ENCODE peak calls at places on chromosomes 2 and 18, in four cellular contexts. Y is testis, I is lower lobe of right lung, Q is uterus. X is an unnamed sample.

GRCh38 chr2:221042926-221043325 is 529.2 kb downstream of the EPHA4 start:
- DNase-seq in Y (peak; percentile 30), I (no peak), Q (no peak), X (no peak)

GRCh38 chr2:95297088-95297487 is at the start of gene KCNIP3:
- DNase-seq in Y (no peak), I (no peak), Q (no peak), X (peak; percentile 70)

GRCh38 chr2:120293991-120294329 is 41.3 kb downstream of the RALB start:
- DNase-seq in Y (no peak), I (no peak), Q (no peak), X (no peak)

GRCh38 chr18:12401881-12402280 is 5.8 kb upstream of the PRELID3A start:
- DNase-seq in Y (no peak), I (no peak), Q (no peak), X (no peak)

GRCh38 chr2:150062416-150062815 is 425.1 kb downstream of the RND3 start:
- DNase-seq in Y (no peak), I (no peak), Q (no peak), X (no peak)

GRCh38 chr18:5527603-5528002 is 16.2 kb downstream of the EPB41L3 start:
- DNase-seq in Y (peak; percentile 41), I (no peak), Q (no peak), X (no peak)

GRCh38 chr2:127737892-127738291 is 36.6 kb downstream of the SFT2D3 start:
- DNase-seq in Y (no peak), I (no peak), Q (no peak), X (no peak)

GRCh38 chr2:21395366-21395765 is 271.6 kb downstream of the TDRD15 start:
- DNase-seq in Y (peak; percentile 25), I (no peak), Q (no peak), X (peak; percentile 55)

GRCh38 chr2:7748717-7749415 is 831.7 kb downstream of the RNF144A start:
- DNase-seq in Y (no peak), I (no peak), Q (no peak), X (no peak)

GRCh38 chr2:205887637-205888036 is 198.3 kb downstream of the INO80D start:
- DNase-seq in Y (no peak), I (no peak), Q (no peak), X (no peak)

GRCh38 chr18:27863780-27864430 is 313.0 kb downstream of the CDH2 start:
- DNase-seq in Y (peak; percentile 35), I (no peak), Q (no peak), X (no peak)

GRCh38 chr2:36544638-36545338 is 53.2 kb downstream of the FEZ2 start:
- DNase-seq in Y (no peak), I (no peak), Q (no peak), X (no peak)
- H3K36me3 ChIP-seq in Y (no peaks in the 10 kb centered on the region), I (peaks cover 90% of the 10 kb centered on the region), Q (no peaks in the 10 kb centered on the region), X (peaks cover 85% of the 10 kb centered on the region)

DNA sequence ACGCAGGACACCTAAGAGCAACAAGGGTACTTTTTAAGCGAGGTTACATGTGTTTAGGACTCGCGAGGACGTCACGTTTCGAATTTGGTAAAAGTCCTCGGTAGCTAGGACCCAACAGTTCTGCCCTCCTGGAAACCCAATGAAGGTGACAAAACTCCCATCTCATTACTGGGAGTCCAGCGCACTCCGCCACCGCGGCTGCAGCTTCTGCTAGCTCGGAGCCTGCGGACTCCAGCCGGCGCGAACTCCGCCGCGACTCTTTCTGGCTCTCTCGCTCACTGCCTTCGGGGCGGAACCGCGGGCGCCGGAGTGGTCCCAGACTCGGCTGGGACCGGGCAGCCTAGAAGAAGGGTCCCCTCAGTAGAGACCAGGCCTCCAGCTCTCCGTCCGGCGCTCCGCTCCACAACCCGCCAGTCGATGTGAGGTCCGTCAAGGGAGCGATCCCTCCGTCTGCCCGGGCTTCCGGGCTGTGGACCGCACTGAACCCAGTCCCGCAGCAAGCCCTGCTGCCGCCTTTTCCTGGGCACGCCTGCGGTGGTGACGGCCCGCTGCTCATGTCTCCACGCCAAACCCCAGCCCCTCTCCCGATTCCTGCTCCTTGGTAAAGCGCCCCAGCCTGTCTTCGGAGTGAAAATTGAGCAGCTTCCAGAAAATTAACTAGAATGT is 3.0 kb upstream of the OSR1 start:
- DNase-seq in Y (peak; percentile 58), I (no peak), Q (no peak), X (peak; percentile 80)
- H3K4me3 ChIP-seq in Y (peak overlapping the region; percentile 38), I (peak overlapping the region; percentile 71), Q (peak overlapping the region; percentile 52), X (peak overlapping the region; percentile 71)

GRCh38 chr18:67508146-67508545 is 8.4 kb downstream of the DSEL start:
- DNase-seq in Y (no peak), I (no peak), Q (no peak), X (no peak)
- H3K36me3 ChIP-seq in Y (no peaks in the 10 kb centered on the region), I (no peaks in the 10 kb centered on the region), Q (no peaks in the 10 kb centered on the region), X (peaks cover 20% of the 10 kb centered on the region)

GRCh38 chr18:62584241-62585120 is 61.7 kb downstream of the ZCCHC2 start:
- DNase-seq in Y (peak; percentile 93), I (peak; percentile 79), Q (peak; percentile 89), X (peak; percentile 96)
- H3K4me3 ChIP-seq in Y (no peak overlapping the region), I (no peak overlapping the region), Q (no peak overlapping the region), X (peak overlapping the region; percentile 67)

GRCh38 chr2:108823286-108823685 is 36.7 kb downstream of the CCDC138 start:
- DNase-seq in Y (no peak), I (no peak), Q (no peak), X (no peak)
- H3K36me3 ChIP-seq in Y (no peaks in the 10 kb centered on the region), I (no peaks in the 10 kb centered on the region), Q (no peaks in the 10 kb centered on the region), X (peaks cover 55% of the 10 kb centered on the region)

GRCh38 chr2:10832228-10832936 is 19.8 kb upstream of the PDIA6 start:
- DNase-seq in Y (peak; percentile 90), I (peak; percentile 87), Q (peak; percentile 60), X (peak; percentile 97)
- H3K4me3 ChIP-seq in Y (no peak overlapping the region), I (no peak overlapping the region), Q (no peak overlapping the region), X (no peak overlapping the region)

DNA sequence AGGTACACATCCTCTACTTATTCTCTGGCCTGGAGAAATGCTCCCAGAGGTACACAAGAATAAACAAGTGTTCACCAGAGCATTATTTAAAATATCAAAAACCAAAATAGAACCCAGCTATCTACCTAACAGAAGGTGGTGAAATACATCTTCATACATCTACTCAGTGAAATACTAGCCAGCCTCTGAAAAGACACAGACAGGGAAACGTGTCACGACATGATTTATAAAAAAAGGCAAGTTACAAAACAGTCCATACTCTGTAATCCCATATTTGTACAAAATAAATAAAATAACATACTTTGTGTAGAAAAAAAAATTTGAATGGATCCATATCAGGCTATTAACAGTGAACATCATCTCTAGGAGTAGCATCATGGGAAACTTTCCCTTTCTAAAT is 38.2 kb downstream of the KANSL3 start:
- DNase-seq in Y (no peak), I (no peak), Q (no peak), X (no peak)
- H3K36me3 ChIP-seq in Y (no peaks in the 10 kb centered on the region), I (peaks cover 100% of the 10 kb centered on the region), Q (no peaks in the 10 kb centered on the region), X (peaks cover 90% of the 10 kb centered on the region)

GRCh38 chr18:73365018-73365417 is 497.2 kb upstream of the NETO1 start:
- DNase-seq in Y (no peak), I (no peak), Q (no peak), X (no peak)

GRCh38 chr18:73366713-73367112 is 498.9 kb upstream of the NETO1 start:
- DNase-seq in Y (no peak), I (no peak), Q (no peak), X (no peak)
- H3K4me3 ChIP-seq in Y (no peak overlapping the region), I (no peak overlapping the region), Q (no peak overlapping the region), X (no peak overlapping the region)

X was measured in endodermal cell.